ENCODE peak calls at places on chromosomes 5 and 9, in nine cellular contexts. P is tibial nerve; M is neuronal stem cell; O is HTR-8/SVneo; K is progenitor cell of endocrine pancreas; A is stimulated activated CD4-positive, alpha-beta T cell treated with anti-CD3 and anti-CD28 coated beads, Interleukin-4, amount 100 ng/mL, for 48 hours; D is omental fat pad; G is activated CD8-positive, alpha-beta memory T cell treated with anti-CD3 and anti-CD28 coated beads for 48 hours; N is BJ. H is an unnamed sample.
A peak's percentile ranks its signal among the peaks of the same experiment; 100 is the strongest.

GRCh38 chr9:7656648-7657047 is 142.9 kb downstream of the DMAC1 start:
- DNase-seq in O (no peak), A (no peak), M (no peak), K (no peak), G (no peak), D (no peak), P (no peak), N (no peak), H (no peak)

GRCh38 chr9:78298046-78298511 is 1.2 kb downstream of the PSAT1 start:
- DNase-seq in M (no peak), O (no peak), A (no peak), D (no peak), K (no peak), G (no peak), P (no peak), N (no peak), H (no peak)

GRCh38 chr5:91312698-91313097 is 70.4 kb downstream of the ARRDC3 start:
- DNase-seq in N (no peak), D (no peak), A (no peak), M (no peak), O (no peak), P (no peak), G (no peak), K (no peak), H (no peak)

GRCh38 chr9:93674580-93675335 is 98.4 kb downstream of the PHF2 start:
- DNase-seq in A (no peak), O (no peak), M (no peak), K (peak; percentile 6), G (no peak), D (no peak), P (no peak), N (no peak), H (no peak)

GRCh38 chr5:16507716-16508115 is 42.1 kb upstream of the ZNF622 start:
- DNase-seq in K (no peak), N (no peak), P (no peak), M (no peak), D (no peak), O (no peak), A (no peak), G (no peak), H (no peak)

GRCh38 chr5:109567374-109568044 is 122.2 kb upstream of the MAN2A1 start:
- DNase-seq in O (no peak), A (no peak), P (peak; percentile 22), N (no peak), G (no peak), D (no peak), M (no peak), K (no peak), H (no peak)

GRCh38 chr5:170631471-170632195 is 127.8 kb downstream of the KCNIP1 start:
- DNase-seq in G (no peak), N (no peak), O (no peak), K (peak; percentile 21), D (no peak), M (no peak), A (no peak), P (no peak), H (no peak)

GRCh38 chr5:127428748-127429147 is 88.7 kb upstream of the PRRC1 start:
- DNase-seq in M (no peak), G (no peak), N (no peak), P (no peak), K (no peak), A (no peak), D (no peak), O (no peak), H (no peak)

GRCh38 chr5:39570418-39571027 is 145.7 kb upstream of the DAB2 start:
- DNase-seq in N (no peak), M (peak; percentile 9), D (no peak), P (no peak), O (peak; percentile 41), K (no peak), A (no peak), G (no peak), H (no peak)

GRCh38 chr9:28264368-28264767 is 691.1 kb upstream of the C9orf72 start:
- DNase-seq in G (no peak), P (no peak), O (no peak), A (no peak), K (no peak), M (no peak), D (no peak), N (no peak), H (no peak)

GRCh38 chr5:181127456-181127855 is 3.5 kb downstream of the OR2V1 start:
- DNase-seq in A (no peak), P (no peak), D (no peak), M (no peak), K (no peak), N (no peak), O (no peak), G (no peak), H (no peak)

GRCh38 chr9:108273988-108274387 is 581.8 kb downstream of the ACTL7B start:
- DNase-seq in O (no peak), K (no peak), A (no peak), M (no peak), G (no peak), N (no peak), P (no peak), D (no peak), H (no peak)

GRCh38 chr9:109401169-109401989 is 80.5 kb upstream of the EPB41L4B start:
- DNase-seq in N (no peak), P (peak; percentile 10), D (peak; percentile 29), G (no peak), A (peak; percentile 32), O (peak; percentile 69), K (peak; percentile 62), M (peak; percentile 63), H (peak; percentile 67)

GRCh38 chr5:76403963-76404693 is 1.0 kb downstream of the IQGAP2 start:
- DNase-seq in N (no peak), G (peak; percentile 44), P (peak; percentile 16), M (peak; percentile 15), K (peak; percentile 66), A (peak; percentile 62), D (no peak), O (no peak), H (peak; percentile 47)

GRCh38 chr5:10987291-10987806 is 226.3 kb upstream of the DAP start:
- DNase-seq in M (no peak), K (no peak), D (no peak), N (no peak), P (no peak), G (no peak), O (no peak), A (no peak), H (no peak)

GRCh38 chr5:1800470-1801060 is 642 bp upstream of the NDUFS6 start:
- DNase-seq in G (no peak), P (no peak), D (no peak), K (no peak), O (no peak), A (no peak), M (peak; percentile 57), N (no peak), H (no peak)

GRCh38 chr5:159341145-159341544 is 10.9 kb upstream of the IL12B start:
- DNase-seq in M (no peak), P (no peak), O (no peak), G (no peak), D (no peak), N (no peak), K (no peak), A (no peak), H (no peak)

GRCh38 chr5:106080540-106080939 is 1590.2 kb downstream of the EFNA5 start:
- DNase-seq in N (no peak), O (no peak), M (no peak), G (no peak), K (no peak), D (no peak), P (no peak), A (no peak), H (no peak)

GRCh38 chr5:39319395-39319794 is 44.9 kb downstream of the C9 start:
- DNase-seq in K (no peak), P (no peak), G (no peak), O (no peak), A (no peak), D (no peak), N (no peak), M (no peak), H (no peak)

GRCh38 chr5:75054110-75054930 is 2.0 kb upstream of the GCNT4 start:
- DNase-seq in N (no peak), K (no peak), A (no peak), G (no peak), D (no peak), M (peak; percentile 38), O (no peak), P (peak; percentile 30), H (no peak)

GRCh38 chr5:178214160-178214803 is 9.9 kb downstream of the HNRNPAB start:
- DNase-seq in O (no peak), A (no peak), M (no peak), K (no peak), D (no peak), P (no peak), N (no peak), G (no peak), H (no peak)

GRCh38 chr5:75235711-75236110 is 967 bp downstream of the ANKRD31 start:
- DNase-seq in K (no peak), M (no peak), A (no peak), G (no peak), D (no peak), O (no peak), P (no peak), N (no peak), H (no peak)

GRCh38 chr5:72379936-72380335 is 59.8 kb downstream of the PTCD2 start:
- DNase-seq in G (no peak), D (no peak), O (no peak), A (no peak), P (no peak), M (no peak), K (no peak), N (no peak), H (no peak)

GRCh38 chr5:111278824-111279504 is 54.8 kb downstream of the CAMK4 start:
- DNase-seq in M (peak; percentile 63), G (peak; percentile 59), K (peak; percentile 55), N (no peak), O (peak; percentile 31), D (peak; percentile 59), A (peak; percentile 80), P (peak; percentile 60), H (peak; percentile 43)

GRCh38 chr9:134766587-134766986 is 114.0 kb upstream of the FCN2 start:
- DNase-seq in O (no peak), K (no peak), M (no peak), G (no peak), A (no peak), D (no peak), P (no peak), N (no peak), H (no peak)

GRCh38 chr5:141742866-141743651 is 61.0 kb upstream of the ARAP3 start:
- DNase-seq in P (no peak), N (no peak), K (peak; percentile 64), M (peak; percentile 79), D (no peak), O (peak; percentile 28), G (no peak), A (no peak), H (no peak)

GRCh38 chr9:83930881-83931280 is 9.6 kb upstream of the KIF27 start:
- DNase-seq in M (no peak), A (no peak), G (no peak), N (no peak), D (no peak), P (no peak), K (no peak), O (no peak), H (no peak)

GRCh38 chr5:56055287-56055686 is 60.5 kb upstream of the IL6ST start:
- DNase-seq in G (no peak), O (no peak), A (no peak), M (no peak), K (no peak), P (no peak), D (no peak), N (no peak), H (no peak)

GRCh38 chr5:11400312-11400711 is 503.9 kb downstream of the CTNND2 start:
- DNase-seq in N (no peak), D (no peak), P (no peak), O (no peak), G (no peak), A (no peak), K (no peak), M (no peak), H (no peak)

GRCh38 chr5:131795128-131795719 is 1.6 kb downstream of the FNIP1 start:
- DNase-seq in G (no peak), P (no peak), M (no peak), O (no peak), A (no peak), N (no peak), K (no peak), D (no peak), H (no peak)

GRCh38 chr9:99050924-99051323 is 54.0 kb upstream of the TGFBR1 start:
- DNase-seq in D (no peak), O (no peak), P (no peak), G (no peak), A (no peak), K (no peak), M (no peak), N (no peak), H (no peak)

H was measured in stimulated activated naive B cell treated with anti-CD40 and anti-IgM and Interleukin-4, amounts not matched to agents 10 μg/mL and 1 μg/mL and 100 μg/mL, for 72 hours.